ENCODE peak calls at places on chromosome 4, in nine cellular contexts. G is left cardiac atrium; R is dorsolateral prefrontal cortex; B is RWPE1; O is NCI-H82; I is IMR-90; W is activated CD4-positive, alpha-beta T cell treated with anti-CD3 and anti-CD28 coated beads for 36 hours; M is B cell; Z is stimulated activated CD4-positive, alpha-beta T cell treated with anti-CD3 and anti-CD28 coated beads, Interleukin-15, amount 100 ng/mL, for 1 hour. K is an unnamed sample.

GRCh38 chr4:60897415-60897814 is 302.7 kb upstream of the ADGRL3 start:
- DNase-seq in G (no peak), R (no peak), B (no peak), O (no peak), I (no peak), W (no peak), M (no peak), Z (no peak), K (no peak)

GRCh38 chr4:84892950-84893349 is 73.5 kb downstream of the WDFY3 start:
- DNase-seq in G (no peak), R (no peak), B (no peak), O (no peak), I (no peak), W (no peak), M (no peak), Z (no peak), K (no peak)

GRCh38 chr4:143357161-143357845 is 20.6 kb downstream of the GAB1 start:
- DNase-seq in G (no peak), R (no peak), B (peak; percentile 47), O (no peak), I (no peak), W (peak; percentile 33), M (no peak), Z (no peak), K (no peak)

GRCh38 chr4:47390438-47391125 is 72.9 kb downstream of the COMMD8 start:
- DNase-seq in G (no peak), R (no peak), B (no peak), O (no peak), I (no peak), W (no peak), M (no peak), Z (no peak), K (no peak)

GRCh38 chr4:138334346-138335016 is 92.3 kb upstream of the SLC7A11 start:
- DNase-seq in G (no peak), R (no peak), B (no peak), O (no peak), I (no peak), W (no peak), M (no peak), Z (no peak), K (no peak)

GRCh38 chr4:98510757-98511517 is 147.5 kb downstream of the TSPAN5 start:
- DNase-seq in G (no peak), R (no peak), B (peak; percentile 8), O (no peak), I (peak; percentile 88), W (peak; percentile 65), M (no peak), Z (no peak), K (no peak)

GRCh38 chr4:159639924-159640323 is 537.0 kb downstream of the RAPGEF2 start:
- DNase-seq in G (no peak), R (no peak), B (no peak), O (no peak), I (no peak), W (no peak), M (no peak), Z (no peak), K (no peak)

GRCh38 chr4:136750898-136751297 is 781.4 kb downstream of the PCDH18 start:
- DNase-seq in G (no peak), R (no peak), B (no peak), O (no peak), I (peak; percentile 60), W (no peak), M (no peak), Z (no peak), K (no peak)

GRCh38 chr4:8917868-8918783 is 46.5 kb upstream of the HMX1 start:
- DNase-seq in G (peak; percentile 54), R (peak; percentile 68), B (peak; percentile 55), O (peak; percentile 58), I (peak; percentile 19), W (peak; percentile 82), M (peak; percentile 48), Z (peak; percentile 54), K (peak; percentile 74)

GRCh38 chr4:137370206-137370633 is 162.1 kb downstream of the PCDH18 start:
- DNase-seq in G (no peak), R (no peak), B (peak; percentile 53), O (no peak), I (peak; percentile 85), W (no peak), M (no peak), Z (no peak), K (no peak)

GRCh38 chr4:85842540-85842939 is 367.6 kb downstream of the ARHGAP24 start:
- DNase-seq in G (no peak), R (no peak), B (no peak), O (no peak), I (peak; percentile 20), W (peak; percentile 6), M (peak; percentile 77), Z (no peak), K (no peak)

GRCh38 chr4:24071612-24072372 is 181.9 kb upstream of the PPARGC1A start:
- DNase-seq in G (no peak), R (no peak), B (no peak), O (no peak), I (no peak), W (no peak), M (no peak), Z (no peak), K (no peak)

GRCh38 chr4:87896020-87896621 is 63.4 kb downstream of the MEPE start:
- DNase-seq in G (peak; percentile 30), R (peak; percentile 45), B (peak; percentile 94), O (no peak), I (peak; percentile 3), W (peak; percentile 56), M (no peak), Z (no peak), K (no peak)

GRCh38 chr4:149264093-149264733 is 551.4 kb downstream of the IQCM start:
- DNase-seq in G (no peak), R (no peak), B (peak; percentile 30), O (peak; percentile 74), I (peak; percentile 74), W (peak; percentile 24), M (no peak), Z (no peak), K (no peak)

GRCh38 chr4:2829321-2829932 is 14.2 kb upstream of the ADD1 start:
- DNase-seq in G (peak; percentile 18), R (peak; percentile 41), B (no peak), O (no peak), I (no peak), W (no peak), M (no peak), Z (no peak), K (peak; percentile 27)

GRCh38 chr4:153494562-153494961 is 28.4 kb downstream of the TMEM131L start:
- DNase-seq in G (no peak), R (no peak), B (no peak), O (no peak), I (no peak), W (no peak), M (no peak), Z (no peak), K (no peak)

GRCh38 chr4:574346-575161 is 1.5 kb downstream of the TMEM271 start:
- DNase-seq in G (no peak), R (no peak), B (no peak), O (no peak), I (no peak), W (no peak), M (no peak), Z (no peak), K (no peak)

GRCh38 chr4:186137193-186137792 is 32.8 kb downstream of the FAM149A start:
- DNase-seq in G (no peak), R (no peak), B (peak; percentile 26), O (peak; percentile 10), I (peak; percentile 27), W (no peak), M (no peak), Z (no peak), K (no peak)

GRCh38 chr4:37689353-37689752 is 3.2 kb upstream of the RELL1 start:
- DNase-seq in G (no peak), R (no peak), B (no peak), O (peak; percentile 24), I (no peak), W (no peak), M (no peak), Z (no peak), K (no peak)

GRCh38 chr4:153372967-153373562 is 28.6 kb downstream of the MND1 start:
- DNase-seq in G (no peak), R (no peak), B (no peak), O (no peak), I (no peak), W (no peak), M (no peak), Z (no peak), K (no peak)

GRCh38 chr4:139530833-139531427 is 25.1 kb downstream of the SETD7 start:
- DNase-seq in G (peak; percentile 46), R (no peak), B (peak; percentile 61), O (peak; percentile 77), I (no peak), W (peak; percentile 71), M (peak; percentile 68), Z (peak; percentile 11), K (no peak)

GRCh38 chr4:145171919-145172318 is 8.5 kb downstream of the OTUD4 start:
- DNase-seq in G (no peak), R (no peak), B (no peak), O (no peak), I (no peak), W (no peak), M (no peak), Z (no peak), K (no peak)

GRCh38 chr4:40514409-40515025 is 115.1 kb downstream of the RBM47 start:
- DNase-seq in G (no peak), R (no peak), B (peak; percentile 31), O (peak; percentile 50), I (no peak), W (no peak), M (no peak), Z (no peak), K (no peak)

GRCh38 chr4:149029056-149029651 is 586.9 kb upstream of the NR3C2 start:
- DNase-seq in G (no peak), R (no peak), B (no peak), O (no peak), I (peak; percentile 23), W (no peak), M (no peak), Z (no peak), K (no peak)

GRCh38 chr4:155119006-155119405 is 89.4 kb upstream of the NPY2R start:
- DNase-seq in G (no peak), R (no peak), B (no peak), O (no peak), I (no peak), W (no peak), M (no peak), Z (no peak), K (no peak)

GRCh38 chr4:87118826-87119225 is 101.6 kb downstream of the KLHL8 start:
- DNase-seq in G (no peak), R (no peak), B (no peak), O (peak; percentile 29), I (peak; percentile 93), W (no peak), M (no peak), Z (no peak), K (no peak)

GRCh38 chr4:96073446-96073845 is 233.6 kb downstream of the PDHA2 start:
- DNase-seq in G (no peak), R (no peak), B (no peak), O (no peak), I (no peak), W (no peak), M (no peak), Z (no peak), K (no peak)

GRCh38 chr4:148060264-148061138 is 328.6 kb downstream of the ARHGAP10 start:
- DNase-seq in G (no peak), R (no peak), B (peak; percentile 2), O (peak; percentile 13), I (no peak), W (peak; percentile 31), M (no peak), Z (no peak), K (no peak)

GRCh38 chr4:83010522-83011318 is at the start of gene LIN54:
- DNase-seq in G (peak; percentile 87), R (peak; percentile 82), B (peak; percentile 75), O (peak; percentile 67), I (peak; percentile 58), W (peak; percentile 93), M (peak; percentile 86), Z (peak; percentile 72), K (peak; percentile 86)

GRCh38 chr4:7473096-7473495 is 38.4 kb upstream of the PSAPL1 start:
- DNase-seq in G (no peak), R (no peak), B (no peak), O (no peak), I (no peak), W (no peak), M (no peak), Z (no peak), K (no peak)

K was measured in left ventricle myocardium superior.